ENCODE peak calls at places on chromosomes 11 and 22, in four cellular contexts. E is A549, I is HCT116, U is GM12878. M is an unnamed sample.

GRCh38 chr11:1852885-1853284 is at the start of gene LSP1:
- DNase-seq in E (no peak), I (no peak), U (peak), M (no peak)

GRCh38 chr11:18064035-18064434 is 18.0 kb upstream of the TPH1 start:
- DNase-seq in E (no peak), I (no peak), U (no peak), M (no peak)

GRCh38 chr11:18727499-18728236 is 1.7 kb upstream of the IGSF22 start:
- DNase-seq in E (peak), I (peak), U (no peak), M (peak)

GRCh38 chr22:24146190-24146616 is 35.1 kb upstream of the SUSD2 start:
- DNase-seq in E (peak), I (no peak), U (no peak), M (peak)

GRCh38 chr11:101010899-101011298 is 118.7 kb downstream of the PGR start:
- DNase-seq in E (no peak), I (no peak), U (no peak), M (no peak)

GRCh38 chr22:29689872-29690213 is 30.0 kb upstream of the CABP7 start:
- DNase-seq in E (peak), I (no peak), U (no peak), M (peak)

GRCh38 chr11:120883404-120884135 is 140.3 kb upstream of the TBCEL start:
- DNase-seq in E (no peak), I (no peak), U (no peak), M (no peak)

GRCh38 chr22:44403166-44403565 is 90.4 kb upstream of the SHISAL1 start:
- DNase-seq in E (no peak), I (no peak), U (no peak), M (no peak)

GRCh38 chr11:86758171-86758570 is 42.2 kb upstream of the PRSS23 start:
- DNase-seq in E (no peak), I (no peak), U (no peak), M (no peak)

GRCh38 chr11:107018902-107019493 is 722 bp upstream of the GUCY1A2 start:
- DNase-seq in E (peak), I (no peak), U (no peak), M (peak)

GRCh38 chr11:76698321-76699043 is 27.9 kb upstream of the LRRC32 start:
- DNase-seq in E (peak), I (peak), U (no peak), M (no peak)

GRCh38 chr22:40819741-40820140 is 595 bp upstream of the SLC25A17 start:
- DNase-seq in E (no peak), I (no peak), U (no peak), M (no peak)

GRCh38 chr11:36101466-36101865 is 157.6 kb downstream of the LDLRAD3 start:
- DNase-seq in E (no peak), I (no peak), U (no peak), M (no peak)

GRCh38 chr22:48755332-48755949 is 1072.2 kb downstream of the BRD1 start:
- DNase-seq in E (no peak), I (no peak), U (no peak), M (no peak)

GRCh38 chr11:69491071-69492031 is 9.9 kb downstream of the LINC01488 start:
- DNase-seq in E (no peak), I (no peak), U (no peak), M (no peak)

GRCh38 chr11:29093416-29093815 is 923.4 kb downstream of the KCNA4 start:
- DNase-seq in E (peak), I (no peak), U (no peak), M (peak)

GRCh38 chr11:66340596-66341501 is 4.1 kb downstream of the BRMS1 start:
- DNase-seq in E (no peak), I (no peak), U (no peak), M (no peak)

GRCh38 chr11:122038543-122038942 is 77.5 kb downstream of the BLID start:
- DNase-seq in E (no peak), I (no peak), U (no peak), M (no peak)

GRCh38 chr11:11752688-11753087 is 89.1 kb upstream of the USP47 start:
- DNase-seq in E (no peak), I (no peak), U (no peak), M (no peak)

GRCh38 chr11:43278302-43278956 is 33.4 kb upstream of the API5 start:
- DNase-seq in E (peak), I (peak), U (no peak), M (peak)

GRCh38 chr11:35593143-35593542 is 25.1 kb upstream of the FJX1 start:
- DNase-seq in E (no peak), I (no peak), U (no peak), M (no peak)

GRCh38 chr11:96738311-96738710 is 348.5 kb downstream of the JRKL start:
- DNase-seq in E (no peak), I (no peak), U (no peak), M (no peak)

GRCh38 chr11:69645801-69646492 is 5.0 kb downstream of the CCND1 start:
- DNase-seq in E (no peak), I (no peak), U (no peak), M (no peak)

GRCh38 chr22:20064140-20064480 is 15.9 kb upstream of the DGCR8 start:
- DNase-seq in E (no peak), I (no peak), U (no peak), M (no peak)

GRCh38 chr11:121463689-121464335 is 11.0 kb upstream of the SORL1-AS1 start:
- DNase-seq in E (no peak), I (no peak), U (no peak), M (no peak)

GRCh38 chr11:61671527-61671926 is 8.7 kb upstream of the DAGLA start:
- DNase-seq in E (peak), I (no peak), U (no peak), M (peak)

GRCh38 chr22:20131593-20131855 is at the start of gene ZDHHC8:
- DNase-seq in E (no peak), I (no peak), U (no peak), M (no peak)

GRCh38 chr22:35341090-35341874 is 39.6 kb upstream of the HMOX1 start:
- DNase-seq in E (no peak), I (no peak), U (no peak), M (no peak)

GRCh38 chr22:35345808-35346505 is 34.9 kb upstream of the HMOX1 start:
- DNase-seq in E (no peak), I (no peak), U (no peak), M (no peak)

GRCh38 chr22:35344956-35345690 is 35.8 kb upstream of the HMOX1 start:
- DNase-seq in E (no peak), I (no peak), U (no peak), M (no peak)

GRCh38 chr22:35343664-35344550 is 37.0 kb upstream of the HMOX1 start:
- DNase-seq in E (no peak), I (no peak), U (no peak), M (no peak)

DNA sequence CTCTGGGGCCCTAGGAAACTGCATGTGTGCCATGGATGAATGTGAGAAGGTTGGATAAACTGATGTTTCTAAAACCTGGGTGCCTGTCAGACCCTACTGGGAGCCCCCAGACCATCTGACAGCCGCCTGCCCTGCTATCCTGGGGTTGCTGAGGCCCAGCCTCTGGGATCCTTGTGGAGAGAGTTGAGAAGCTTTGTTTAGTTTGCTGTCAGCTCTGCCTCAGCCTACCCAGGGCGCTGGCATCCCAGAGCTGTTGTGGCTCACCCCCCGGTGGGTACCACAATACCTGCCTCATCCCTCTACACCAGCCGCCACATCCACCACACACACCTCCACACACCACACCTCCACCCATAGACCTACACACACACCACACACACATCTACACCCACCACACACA is 38.5 kb upstream of the HMOX1 start:
- DNase-seq in E (no peak), I (no peak), U (no peak), M (no peak)
- TF ChIP-seq MAX in E (no peak), I (no peak), U (no peak), M (no peak)

DNA sequence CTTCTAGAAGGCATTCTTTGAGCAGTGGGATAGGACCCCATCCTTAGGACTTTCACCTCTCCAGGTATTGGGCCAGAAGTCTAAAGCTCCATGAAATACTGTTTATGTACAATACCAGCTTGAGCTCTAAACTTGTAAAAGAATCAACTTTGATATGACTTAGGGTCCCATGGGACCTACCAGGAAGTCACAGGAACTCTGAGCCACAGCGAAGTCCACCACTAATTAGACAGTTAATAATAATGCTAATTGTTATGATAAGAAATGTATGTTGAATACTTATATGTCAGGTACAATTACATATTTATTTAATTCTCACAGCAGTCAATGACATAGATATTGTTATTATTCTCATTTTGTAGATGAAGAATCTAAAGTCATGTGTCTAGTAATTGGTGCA is 35.3 kb downstream of the STIM1 start:
- DNase-seq in E (no peak), I (no peak), U (no peak), M (no peak)
- TF ChIP-seq MAX in E (no peak), I (no peak), U (no peak), M (no peak)

DNA sequence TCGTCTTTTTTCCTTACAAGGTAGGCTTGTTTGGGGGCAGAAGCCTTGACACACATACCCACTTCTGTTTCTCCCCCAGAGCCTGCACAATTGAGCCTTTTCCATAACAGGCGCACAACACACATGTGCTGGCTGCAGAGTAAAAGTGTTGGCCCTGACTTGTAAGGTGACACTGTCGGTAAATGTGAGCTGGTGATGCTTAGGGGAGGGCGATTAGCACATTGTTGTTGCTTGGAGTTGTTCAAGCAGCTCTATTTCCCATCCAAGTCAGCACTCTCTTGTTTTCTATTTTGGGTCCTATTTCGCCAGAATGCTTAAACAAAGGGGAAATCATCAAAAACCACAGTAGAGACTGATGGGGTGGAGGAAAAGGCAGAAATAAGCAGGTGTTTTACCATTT is 51.9 kb upstream of the PTPRJ start:
- DNase-seq in E (no peak), I (no peak), U (no peak), M (no peak)
- TF ChIP-seq MAX in E (no peak), I (no peak), U (no peak), M (no peak)

GRCh38 chr11:117607449-117607848 is 189.6 kb downstream of the DSCAML1 start:
- DNase-seq in E (no peak), I (no peak), U (no peak), M (no peak)

GRCh38 chr11:117606807-117607206 is 190.2 kb downstream of the DSCAML1 start:
- DNase-seq in E (no peak), I (no peak), U (peak), M (no peak)

GRCh38 chr11:117612111-117612510 is 184.9 kb downstream of the DSCAML1 start:
- DNase-seq in E (no peak), I (no peak), U (no peak), M (no peak)

GRCh38 chr11:117610901-117611300 is 186.1 kb downstream of the DSCAML1 start:
- DNase-seq in E (no peak), I (no peak), U (no peak), M (no peak)

DNA sequence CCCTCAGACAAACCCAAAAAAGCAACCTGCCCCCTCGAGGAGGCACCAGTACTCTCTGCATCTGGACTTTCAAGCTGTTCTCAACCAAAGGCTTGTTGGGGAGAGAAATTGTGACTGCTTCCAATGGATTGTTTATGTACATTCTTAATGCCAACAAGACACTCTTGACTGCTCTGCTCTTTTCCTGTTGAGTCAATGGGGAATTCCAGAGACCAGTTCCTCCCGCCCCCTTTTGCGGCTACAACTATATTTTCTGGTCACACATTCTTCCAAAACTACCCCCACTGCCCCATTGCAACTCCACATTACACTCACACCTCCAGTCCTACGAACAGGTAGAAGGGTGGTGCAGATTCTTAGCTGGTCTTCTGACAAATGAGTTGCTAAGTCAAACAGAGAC is 187.0 kb downstream of the DSCAML1 start:
- DNase-seq in E (peak), I (no peak), U (peak), M (no peak)
- TF ChIP-seq MAX in E (no peak), I (no peak), U (no peak), M (no peak)

DNA sequence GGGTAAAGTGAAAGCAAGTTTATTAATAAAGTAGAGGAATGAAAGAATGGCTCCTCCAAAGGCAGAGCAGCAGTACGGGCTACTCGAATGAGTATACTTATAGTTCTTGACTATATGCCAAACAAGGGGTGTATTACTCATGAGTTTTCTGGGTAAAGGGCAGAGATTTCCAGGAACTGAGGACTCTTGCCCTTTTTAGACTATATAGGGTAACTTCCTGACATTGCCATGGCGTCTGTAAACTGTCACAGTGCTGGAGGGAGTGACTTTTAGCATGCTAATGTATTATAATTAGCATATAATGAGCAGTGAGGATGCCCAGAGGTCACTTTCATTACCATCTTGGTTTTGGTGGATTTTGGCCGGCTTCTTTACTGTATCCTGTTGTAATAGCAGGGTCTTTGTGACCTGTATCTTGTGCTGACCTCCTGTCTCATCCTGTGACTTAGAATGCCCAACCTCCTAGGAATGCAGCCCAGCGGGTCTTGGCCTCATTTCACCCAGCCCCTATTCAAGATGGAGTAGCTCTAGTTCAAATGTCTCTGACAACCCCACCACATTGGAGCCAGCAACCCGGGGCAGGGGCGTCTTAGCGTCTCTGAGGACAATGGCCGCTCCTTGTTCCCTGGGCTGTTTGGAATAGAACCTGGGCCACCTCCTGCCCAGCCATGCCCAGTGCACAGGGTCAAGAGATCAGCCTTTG is 34.9 kb upstream of the CD82 start:
- DNase-seq in E (no peak), I (no peak), U (no peak), M (no peak)
- TF ChIP-seq MAX in E (no peak), I (no peak), U (no peak), M (no peak)

GRCh38 chr22:27962268-27963191 is 43.5 kb upstream of the PITPNB start:
- DNase-seq in E (no peak), I (no peak), U (no peak), M (no peak)
- TF ChIP-seq MAX in E (no peak), I (no peak), U (no peak), M (no peak)

DNA sequence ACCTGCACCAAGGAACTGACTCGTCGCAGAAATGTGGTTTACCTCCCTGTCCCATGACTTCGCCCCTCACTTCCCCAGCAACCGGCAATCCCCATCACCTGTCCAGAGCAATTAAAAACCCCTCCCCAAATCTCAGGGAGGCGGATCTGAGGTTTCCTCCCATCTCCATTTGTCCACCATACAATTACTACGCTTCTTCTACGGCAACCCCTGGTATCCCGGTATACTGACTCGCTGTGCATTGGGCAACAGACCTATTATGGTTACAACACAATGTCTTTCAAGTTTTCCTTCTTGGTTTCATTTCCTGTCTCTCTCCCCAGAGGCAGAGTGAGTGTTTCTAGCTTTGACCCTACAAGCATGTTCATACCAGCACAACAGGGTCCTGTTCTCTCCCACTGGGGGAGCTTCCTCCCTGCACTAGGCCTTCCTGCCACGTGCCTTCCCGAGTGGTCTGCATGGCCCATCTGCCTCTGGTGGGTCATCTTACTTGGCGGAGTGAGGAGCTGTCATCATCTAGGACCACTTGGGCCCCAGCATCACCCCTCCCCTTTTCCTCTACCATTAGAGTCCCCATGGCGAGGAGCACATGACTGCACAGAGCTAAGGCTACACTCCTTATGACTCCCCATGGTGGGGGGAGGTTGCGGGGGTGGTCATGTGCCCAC is 30.3 kb upstream of the NAP1L4 start:
- DNase-seq in E (no peak), I (no peak), U (peak), M (no peak)
- TF ChIP-seq MAX in E (no peak), I (no peak), U (no peak), M (no peak)

DNA sequence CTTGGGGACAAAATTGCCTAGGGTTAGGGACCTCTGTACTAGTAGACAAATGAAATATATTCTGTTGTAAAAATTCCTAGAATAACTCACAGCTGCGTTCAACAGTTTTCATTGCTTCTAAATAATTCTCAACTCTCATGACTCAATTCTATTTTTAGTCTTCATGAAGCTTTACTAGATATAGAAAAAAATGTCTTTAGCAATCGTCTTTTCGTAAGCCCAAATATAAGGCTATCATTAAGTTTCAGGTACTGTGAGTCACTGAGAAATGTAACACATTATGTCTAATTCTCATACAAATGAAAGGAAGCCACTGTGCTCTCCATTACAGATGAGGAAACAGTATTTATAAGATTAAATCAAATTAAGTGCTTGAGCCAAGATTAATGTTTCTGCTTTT is 6.4 kb downstream of the MMP12 start:
- DNase-seq in E (no peak), I (no peak), U (no peak), M (no peak)
- TF ChIP-seq MAX in E (no peak), I (no peak), U (no peak), M (no peak)

GRCh38 chr22:32546480-32546879 is 71.9 kb downstream of the FBXO7 start:
- DNase-seq in E (no peak), I (no peak), U (no peak), M (no peak)

GRCh38 chr22:32545801-32546200 is 71.2 kb downstream of the FBXO7 start:
- DNase-seq in E (no peak), I (no peak), U (no peak), M (peak)

GRCh38 chr22:32546935-32547334 is 72.3 kb downstream of the FBXO7 start:
- DNase-seq in E (no peak), I (no peak), U (no peak), M (no peak)

GRCh38 chr22:32544953-32545558 is 70.4 kb downstream of the FBXO7 start:
- DNase-seq in E (no peak), I (no peak), U (no peak), M (no peak)

GRCh38 chr22:32548039-32548438 is 73.4 kb downstream of the FBXO7 start:
- DNase-seq in E (no peak), I (no peak), U (no peak), M (no peak)
- TF ChIP-seq MAX in E (no peak), I (no peak), U (no peak), M (no peak)